ENCODE peak calls at places on chromosome 2, in four cellular contexts. One of them, this sample, is unnamed.

GRCh38 chr2:19488009-19488691 is 129.7 kb upstream of the OSR1 start:
- DNase-seq in HepG2: peak; percentile 88
- DNase-seq in H1: no peak
- DNase-seq in A549: peak; percentile 86
- DNase-seq in this sample: no peak

GRCh38 chr2:19876751-19877150 is 25.0 kb downstream of the TTC32 start:
- DNase-seq in A549: no peak
- DNase-seq in HepG2: no peak
- DNase-seq in H1: no peak
- DNase-seq in this sample: no peak

GRCh38 chr2:216652566-216652965 is 19.3 kb downstream of the IGFBP2 start:
- DNase-seq in A549: no peak
- DNase-seq in HepG2: no peak
- DNase-seq in H1: no peak
- DNase-seq in this sample: no peak

GRCh38 chr2:196590286-196590685 is 49.2 kb upstream of the CCDC150 start:
- DNase-seq in H1: no peak
- DNase-seq in A549: no peak
- DNase-seq in HepG2: no peak
- DNase-seq in this sample: no peak

GRCh38 chr2:127670957-127671290 is 4.4 kb downstream of the LIMS2 start:
- DNase-seq in HepG2: peak; percentile 56
- DNase-seq in H1: no peak
- DNase-seq in A549: peak; percentile 17
- DNase-seq in this sample: no peak

GRCh38 chr2:162298669-162299335 is 19.7 kb downstream of the IFIH1 start:
- DNase-seq in H1: no peak
- DNase-seq in HepG2: no peak
- DNase-seq in A549: no peak
- DNase-seq in this sample: no peak

GRCh38 chr2:118089015-118089800 is 937 bp downstream of the INSIG2 start:
- DNase-seq in H1: no peak
- DNase-seq in A549: peak; percentile 22
- DNase-seq in HepG2: peak; percentile 89
- DNase-seq in this sample: peak; percentile 23

GRCh38 chr2:241659150-241659739 is 21.8 kb downstream of the ATG4B start:
- DNase-seq in H1: peak; percentile 65
- DNase-seq in A549: peak; percentile 82
- DNase-seq in HepG2: peak; percentile 78
- DNase-seq in this sample: no peak

GRCh38 chr2:233480490-233481202 is 85.9 kb downstream of the USP40 start:
- DNase-seq in H1: no peak
- DNase-seq in HepG2: peak; percentile 18
- DNase-seq in A549: peak; percentile 46
- DNase-seq in this sample: no peak

GRCh38 chr2:134181219-134181618 is 72.7 kb upstream of the MGAT5 start:
- DNase-seq in HepG2: no peak
- DNase-seq in H1: no peak
- DNase-seq in A549: no peak
- DNase-seq in this sample: no peak

GRCh38 chr2:172198908-172199307 is 96.2 kb upstream of the DLX2 start:
- DNase-seq in HepG2: no peak
- DNase-seq in A549: no peak
- DNase-seq in H1: no peak
- DNase-seq in this sample: no peak

GRCh38 chr2:172196768-172197322 is 94.1 kb upstream of the DLX2 start:
- DNase-seq in A549: no peak
- DNase-seq in H1: no peak
- DNase-seq in HepG2: no peak
- DNase-seq in this sample: no peak

GRCh38 chr2:172198361-172198760 is 95.7 kb upstream of the DLX2 start:
- DNase-seq in A549: no peak
- DNase-seq in H1: no peak
- DNase-seq in HepG2: no peak
- DNase-seq in this sample: no peak

GRCh38 chr2:172204309-172204708 is 101.6 kb upstream of the DLX2 start:
- DNase-seq in H1: no peak
- DNase-seq in HepG2: no peak
- DNase-seq in A549: no peak
- DNase-seq in this sample: no peak

GRCh38 chr2:172200495-172201085 is 97.9 kb upstream of the DLX2 start:
- DNase-seq in HepG2: no peak
- DNase-seq in H1: peak; percentile 79
- DNase-seq in A549: peak; percentile 47
- DNase-seq in this sample: peak; percentile 29
- TF ChIP-seq PHF8 in HepG2: no peak
- TF ChIP-seq PHF8 in H1: no peak
- TF ChIP-seq PHF8 in A549: no peak
- TF ChIP-seq PHF8 in this sample: no peak

GRCh38 chr2:58350484-58350883 is 109.4 kb upstream of the FANCL start:
- DNase-seq in A549: no peak
- DNase-seq in HepG2: no peak
- DNase-seq in H1: no peak
- DNase-seq in this sample: no peak

GRCh38 chr2:58347810-58348209 is 106.7 kb upstream of the FANCL start:
- DNase-seq in A549: no peak
- DNase-seq in H1: no peak
- DNase-seq in HepG2: no peak
- DNase-seq in this sample: no peak
- TF ChIP-seq PHF8 in A549: no peak
- TF ChIP-seq PHF8 in H1: no peak
- TF ChIP-seq PHF8 in HepG2: no peak
- TF ChIP-seq PHF8 in this sample: no peak

DNA sequence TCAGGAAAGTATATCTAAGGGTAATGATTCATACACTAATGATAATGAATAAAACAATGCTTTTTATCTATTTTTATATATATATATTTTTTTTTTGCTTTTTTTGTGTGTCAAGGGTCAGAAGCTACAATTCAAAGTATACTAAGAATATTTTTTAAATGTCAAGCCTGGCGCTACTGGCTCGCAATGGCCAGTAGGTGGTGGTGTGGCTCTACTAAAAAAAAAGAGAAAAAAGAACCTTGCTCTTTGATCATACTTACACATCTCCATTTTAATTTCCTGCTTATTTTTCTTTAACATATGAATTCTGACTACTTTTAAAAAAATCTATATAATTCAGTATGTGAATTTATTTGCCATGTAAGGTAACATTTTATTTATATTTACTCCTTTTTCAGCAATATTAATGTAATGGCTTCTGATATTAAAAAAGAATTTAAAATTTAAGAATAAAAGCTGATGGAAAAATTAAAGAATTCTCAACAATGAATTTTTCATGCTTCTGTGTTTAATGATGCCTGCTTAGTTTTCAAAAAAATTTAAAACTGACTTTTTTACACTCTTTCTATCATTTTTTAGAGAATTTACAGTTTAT is 232.9 kb downstream of the GULP1 start:
- DNase-seq in HepG2: peak; percentile 53
- DNase-seq in H1: no peak
- DNase-seq in A549: peak; percentile 62
- DNase-seq in this sample: peak; percentile 13
- TF ChIP-seq PHF8 in HepG2: no peak
- TF ChIP-seq PHF8 in H1: no peak
- TF ChIP-seq PHF8 in A549: no peak
- TF ChIP-seq PHF8 in this sample: no peak

GRCh38 chr2:239519921-239520585 is 119.2 kb upstream of the HDAC4 start:
- DNase-seq in H1: no peak
- DNase-seq in A549: no peak
- DNase-seq in HepG2: no peak
- DNase-seq in this sample: no peak
- TF ChIP-seq PHF8 in H1: no peak
- TF ChIP-seq PHF8 in A549: no peak
- TF ChIP-seq PHF8 in HepG2: no peak
- TF ChIP-seq PHF8 in this sample: no peak

GRCh38 chr2:67927489-67927888 is 135.3 kb downstream of the C1D start:
- DNase-seq in HepG2: no peak
- DNase-seq in H1: no peak
- DNase-seq in A549: no peak
- DNase-seq in this sample: no peak
- TF ChIP-seq PHF8 in HepG2: no peak
- TF ChIP-seq PHF8 in H1: no peak
- TF ChIP-seq PHF8 in A549: no peak
- TF ChIP-seq PHF8 in this sample: no peak

DNA sequence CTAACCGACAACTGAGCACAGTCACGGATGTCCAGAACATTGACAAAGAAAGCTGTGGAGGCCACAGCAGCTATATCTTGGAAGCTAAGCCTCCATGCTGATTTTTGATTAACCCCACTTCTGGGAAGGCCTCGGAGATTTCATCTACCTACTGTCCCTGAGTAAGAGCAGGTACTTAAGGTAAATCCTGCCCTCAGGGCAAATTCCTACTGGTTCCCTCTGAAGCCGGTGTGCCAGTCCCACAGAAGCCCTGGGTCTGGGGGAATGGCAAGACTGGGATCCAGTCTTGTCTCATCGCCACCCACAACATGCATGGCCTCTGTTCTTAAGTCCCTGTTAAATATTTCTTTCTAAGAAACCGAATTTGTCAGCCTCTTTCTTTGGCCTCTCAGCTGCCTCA is 18.7 kb downstream of the PER2 start:
- DNase-seq in A549: no peak
- DNase-seq in HepG2: no peak
- DNase-seq in H1: no peak
- DNase-seq in this sample: no peak
- TF ChIP-seq PHF8 in A549: no peak
- TF ChIP-seq PHF8 in HepG2: no peak
- TF ChIP-seq PHF8 in H1: no peak
- TF ChIP-seq PHF8 in this sample: no peak

GRCh38 chr2:37301408-37301807 is 23.2 kb downstream of the PRKD3 start:
- DNase-seq in H1: no peak
- DNase-seq in A549: no peak
- DNase-seq in HepG2: no peak
- DNase-seq in this sample: no peak
- TF ChIP-seq PHF8 in H1: no peak
- TF ChIP-seq PHF8 in A549: no peak
- TF ChIP-seq PHF8 in HepG2: no peak
- TF ChIP-seq PHF8 in this sample: no peak

This sample was measured in K562.